ENCODE peak calls at places on chromosomes 5 and 9, in five cellular contexts. M is stimulated activated CD8-positive, alpha-beta memory T cell treated with anti-CD3 and anti-CD28 coated beads, Interleukin-4, amount 100 ng/mL, for 1 hour; C is NCI-H2081 treated with DMSO at 0.1 percent for 48 hours; K is T-helper 9 cell; D is Daoy. E is an unnamed sample.

GRCh38 chr5:162227075-162227474 is 159.5 kb downstream of the GABRG2 start:
- DNase-seq in C (no peak), K (no peak), M (no peak), D (no peak), E (no peak)

GRCh38 chr5:147578228-147579024 is 68.6 kb upstream of the DPYSL3 start:
- DNase-seq in D (peak), C (no peak), M (no peak), K (no peak), E (peak)

GRCh38 chr5:174563899-174564298 is 160.5 kb upstream of the MSX2 start:
- DNase-seq in K (no peak), M (no peak), D (peak), C (no peak), E (no peak)

GRCh38 chr9:132892383-132892782 is 13.7 kb downstream of the SPACA9 start:
- DNase-seq in K (no peak), D (no peak), M (no peak), C (no peak), E (no peak)

GRCh38 chr9:100452894-100453293 is 20.1 kb upstream of the TMEFF1 start:
- DNase-seq in C (no peak), M (no peak), D (no peak), K (no peak), E (no peak)

GRCh38 chr5:80240368-80240986 is 15.4 kb downstream of the SERINC5 start:
- DNase-seq in M (no peak), C (no peak), K (no peak), D (no peak), E (no peak)

GRCh38 chr9:11457809-11458785 is 845.3 kb upstream of the PTPRD start:
- DNase-seq in M (no peak), C (no peak), D (peak), K (no peak), E (no peak)

GRCh38 chr5:128036961-128037360 is 46.6 kb upstream of the SLC12A2 start:
- DNase-seq in M (no peak), K (no peak), C (no peak), D (no peak), E (no peak)

GRCh38 chr9:16092627-16093091 is 539.8 kb downstream of the CCDC171 start:
- DNase-seq in M (no peak), D (peak), C (no peak), K (no peak), E (no peak)

GRCh38 chr5:113266913-113267227 is 167.9 kb downstream of the TSSK1B start:
- DNase-seq in M (no peak), C (no peak), D (no peak), K (no peak), E (no peak)

GRCh38 chr9:78871452-78872331 is 574.8 kb downstream of the PSAT1 start:
- DNase-seq in K (no peak), D (peak), C (no peak), M (no peak), E (no peak)

GRCh38 chr9:16928179-16928945 is 57.9 kb upstream of the BNC2 start:
- DNase-seq in K (no peak), C (no peak), D (peak), M (no peak), E (no peak)

GRCh38 chr9:120579139-120579749 is 723 bp downstream of the CDK5RAP2 start:
- DNase-seq in K (no peak), D (peak), M (no peak), C (no peak), E (no peak)

GRCh38 chr9:108683245-108683644 is 172.5 kb downstream of the ACTL7B start:
- DNase-seq in M (no peak), C (no peak), D (no peak), K (no peak), E (no peak)

GRCh38 chr9:110115341-110115820 is 92.6 kb downstream of the C9orf152 start:
- DNase-seq in M (no peak), C (no peak), K (no peak), D (no peak), E (no peak)

GRCh38 chr9:121989010-121989409 is 104.1 kb downstream of the TTLL11 start:
- DNase-seq in K (no peak), C (no peak), D (peak), M (no peak), E (no peak)

GRCh38 chr5:119873611-119874010 is 244.3 kb downstream of the FAM170A start:
- DNase-seq in C (no peak), K (no peak), D (no peak), M (no peak), E (no peak)

GRCh38 chr9:78187763-78188495 is 47.9 kb upstream of the CEP78 start:
- DNase-seq in C (no peak), K (no peak), M (no peak), D (no peak), E (no peak)

E was measured in NCI-H187 treated with DMSO at 0.1 percent for 48 hours.